ENCODE peak calls at places on chromosomes 7 and 10, in nine cellular contexts. M is tibial nerve; I is Panc1; U is CD8-positive, alpha-beta T cell; L is uterus; Z is OCI-LY7; J is cardiac muscle cell; S is IMR-90; E is stomach. T is an unnamed sample.

GRCh38 chr7:39554583-39555140 is 11.5 kb upstream of the YAE1 start:
- DNase-seq in U (no peak), J (no peak), I (no peak), Z (no peak), M (no peak), S (no peak), E (no peak), L (no peak), T (no peak)

GRCh38 chr7:135232720-135233119 is 918 bp upstream of the STRA8 start:
- DNase-seq in S (no peak), U (no peak), M (no peak), J (no peak), Z (peak), I (no peak), E (no peak), L (no peak), T (no peak)

GRCh38 chr10:117666131-117666530 is 123.6 kb downstream of the EMX2 start:
- DNase-seq in M (no peak), U (no peak), L (no peak), J (no peak), E (no peak), S (no peak), I (no peak), Z (no peak), T (no peak)

GRCh38 chr7:132480534-132480933 is 95.7 kb downstream of the PLXNA4 start:
- DNase-seq in E (no peak), J (no peak), L (peak), Z (no peak), I (no peak), M (peak), S (no peak), U (no peak), T (peak)

GRCh38 chr7:157415486-157415885 is 78.7 kb downstream of the DNAJB6 start:
- DNase-seq in M (no peak), Z (no peak), E (no peak), S (no peak), J (no peak), U (no peak), L (no peak), I (no peak), T (no peak)

GRCh38 chr10:91378061-91378460 is 32.1 kb upstream of the HECTD2 start:
- DNase-seq in I (no peak), U (peak), Z (no peak), J (no peak), S (peak), M (no peak), L (no peak), E (no peak), T (no peak)

GRCh38 chr7:1400351-1400750 is 58.9 kb downstream of the MICALL2 start:
- DNase-seq in J (no peak), L (no peak), S (no peak), U (no peak), M (no peak), E (no peak), Z (no peak), I (no peak), T (no peak)

GRCh38 chr7:7452652-7453051 is 83.0 kb downstream of the COL28A1 start:
- DNase-seq in Z (no peak), S (no peak), M (no peak), L (no peak), I (no peak), U (no peak), E (no peak), J (no peak), T (no peak)

GRCh38 chr7:128431754-128432153 is 22.0 kb upstream of the IMPDH1 start:
- DNase-seq in L (no peak), E (no peak), J (no peak), U (no peak), I (no peak), M (no peak), Z (no peak), S (no peak), T (no peak)

GRCh38 chr7:128431221-128431620 is 21.4 kb upstream of the IMPDH1 start:
- DNase-seq in L (no peak), Z (no peak), M (peak), I (no peak), J (no peak), S (no peak), E (peak), U (no peak), T (no peak)

GRCh38 chr7:128425851-128426250 is 16.1 kb upstream of the IMPDH1 start:
- DNase-seq in M (peak), I (peak), E (peak), S (peak), L (peak), U (peak), J (peak), Z (peak), T (no peak)

GRCh38 chr7:128427289-128427891 is 17.6 kb upstream of the IMPDH1 start:
- DNase-seq in S (peak), I (peak), J (peak), Z (peak), L (no peak), M (peak), E (peak), U (no peak), T (no peak)

DNA sequence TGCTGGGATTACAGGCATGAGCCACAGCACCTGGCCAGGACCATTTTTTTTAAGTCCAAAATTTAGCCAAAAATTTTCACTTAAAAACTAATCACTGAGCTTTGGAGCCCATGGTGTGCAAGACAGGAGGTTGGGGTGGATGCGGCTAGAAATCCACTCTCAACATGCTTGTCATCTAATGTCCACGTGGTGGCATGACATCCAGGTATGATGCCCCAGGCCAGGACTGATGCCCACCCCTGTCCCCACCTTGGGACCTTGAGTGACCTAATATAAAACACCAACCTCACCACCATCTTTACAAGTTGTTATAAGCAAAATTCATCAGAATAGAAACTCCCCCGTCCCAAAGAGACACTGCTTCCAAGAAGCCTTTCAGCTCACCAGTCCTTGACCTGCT is 20.4 kb upstream of the IMPDH1 start:
- DNase-seq in M (no peak), E (no peak), Z (no peak), L (no peak), J (no peak), S (no peak), I (no peak), U (no peak), T (no peak)
- TF ChIP-seq CTCF in M (no peak), E (no peak), Z (no peak), L (no peak), J (no peak), S (no peak), I (peak), U (no peak), T (no peak)

GRCh38 chr10:23396695-23397094 is 42.2 kb upstream of the OTUD1 start:
- DNase-seq in J (no peak), E (no peak), U (no peak), Z (no peak), S (no peak), I (no peak), L (no peak), M (no peak), T (no peak)
- H3K27ac ChIP-seq in J (no peak), E (no peak), U (no peak), Z (no peak), S (no peak), I (no peak), L (no peak), M (no peak), T (no peak)

GRCh38 chr10:132248455-132249231 is 59.1 kb downstream of the STK32C start:
- DNase-seq in L (no peak), I (no peak), U (peak), S (no peak), Z (peak), J (peak), M (no peak), E (peak), T (no peak)
- H3K4me3 ChIP-seq in L (no peak), I (peak), U (peak), S (peak), Z (peak), J (peak), M (peak), E (no peak), T (no peak)

DNA sequence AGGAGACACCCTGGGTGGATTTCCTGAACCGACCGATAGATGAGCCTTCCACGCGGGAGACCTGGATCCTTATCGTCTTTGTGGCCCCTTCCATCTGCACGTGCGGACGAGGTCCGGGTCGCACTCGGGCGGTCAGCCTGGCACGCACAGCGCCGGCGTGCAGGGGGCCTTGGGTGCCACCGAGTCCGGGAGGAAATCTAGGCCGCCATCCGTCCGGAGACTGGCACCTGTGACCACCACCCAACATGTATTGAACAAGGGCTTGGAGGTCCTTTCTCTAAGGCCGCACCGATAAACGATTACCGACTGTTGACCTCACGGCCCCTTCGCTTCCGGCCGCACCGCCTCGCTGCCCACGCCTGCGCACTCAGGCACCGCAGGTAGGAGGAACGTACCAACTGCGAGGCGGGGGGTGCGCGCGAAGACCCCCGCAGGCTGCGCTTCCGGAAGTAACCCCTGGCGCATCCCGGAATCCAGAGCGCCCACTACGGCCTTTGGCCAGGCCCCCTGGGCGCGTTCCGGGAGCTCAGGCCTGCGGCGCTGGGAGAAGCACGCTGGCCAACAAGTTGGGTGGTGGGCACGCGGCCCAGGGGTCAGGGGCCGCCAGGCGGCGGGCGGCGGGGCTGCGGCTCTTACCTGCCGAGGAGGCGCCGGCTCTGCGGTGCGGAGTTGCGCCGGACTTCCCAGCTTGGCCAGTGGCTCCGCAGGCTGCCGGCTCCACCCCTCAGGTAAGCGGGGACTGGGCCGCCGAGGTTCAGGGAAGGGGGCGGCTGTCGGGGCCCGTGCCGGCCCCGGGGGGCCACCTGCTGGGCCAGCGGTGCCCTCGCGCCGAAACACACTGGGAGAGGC is at the start of the genes ACTR3C and LRRC61:
- DNase-seq in J (peak), Z (no peak), E (peak), S (no peak), L (peak), M (no peak), U (peak), I (no peak), T (no peak)
- TF ChIP-seq CTCF in J (peak), Z (no peak), E (no peak), S (no peak), L (no peak), M (no peak), U (no peak), I (no peak), T (no peak)

GRCh38 chr7:97442-97841 is 94.9 kb upstream of the FAM20C start:
- DNase-seq in M (no peak), L (no peak), U (no peak), Z (no peak), E (peak), S (no peak), J (no peak), I (no peak), T (no peak)

GRCh38 chr7:95180-95862 is 97.0 kb upstream of the FAM20C start:
- DNase-seq in M (no peak), J (no peak), S (peak), E (no peak), Z (no peak), L (no peak), U (no peak), I (no peak), T (no peak)

GRCh38 chr7:96861-97260 is 95.5 kb upstream of the FAM20C start:
- DNase-seq in L (no peak), J (no peak), S (no peak), Z (no peak), M (no peak), I (no peak), U (no peak), E (no peak), T (no peak)

GRCh38 chr7:94251-94801 is 98.0 kb upstream of the FAM20C start:
- DNase-seq in E (no peak), Z (no peak), U (no peak), M (no peak), I (no peak), L (no peak), S (no peak), J (no peak), T (no peak)

DNA sequence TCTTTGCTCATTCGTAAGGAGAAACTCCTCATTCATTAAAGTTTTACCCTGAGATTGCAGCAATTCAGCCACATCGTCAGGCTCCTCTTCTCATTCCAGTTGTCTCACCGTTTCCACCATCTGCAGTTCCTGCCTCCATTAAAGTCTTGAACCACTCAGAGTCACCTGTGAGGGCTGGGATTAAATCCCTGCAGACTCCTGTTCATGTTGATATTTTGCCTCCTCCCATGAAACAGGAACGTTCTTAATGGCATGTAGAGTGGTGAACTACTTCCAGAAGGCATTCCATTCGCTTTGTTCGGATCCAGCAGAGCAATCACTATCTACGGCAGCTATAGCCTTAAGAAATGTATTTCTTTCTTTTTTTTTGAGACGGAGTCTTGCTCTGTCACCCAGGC is 96.5 kb upstream of the FAM20C start:
- DNase-seq in S (no peak), I (no peak), Z (no peak), U (no peak), L (no peak), E (no peak), M (no peak), J (no peak), T (no peak)
- H3K27ac ChIP-seq in S (no peak), I (no peak), Z (no peak), U (no peak), L (no peak), E (no peak), M (no peak), J (no peak), T (no peak)

GRCh38 chr10:132961-133898 is 2.0 kb upstream of the ZMYND11 start:
- DNase-seq in U (no peak), I (no peak), J (no peak), S (peak), E (no peak), L (no peak), Z (no peak), M (no peak), T (no peak)
- H3K4me3 ChIP-seq in U (no peak), I (peak), J (peak), S (peak), E (no peak), L (no peak), Z (no peak), M (no peak), T (peak)

GRCh38 chr7:19015066-19015465 is 102.4 kb downstream of the TWIST1 start:
- DNase-seq in I (no peak), Z (no peak), U (no peak), E (no peak), M (no peak), J (no peak), S (no peak), L (no peak), T (no peak)

GRCh38 chr7:19020711-19021110 is 96.7 kb downstream of the TWIST1 start:
- DNase-seq in M (no peak), J (no peak), E (no peak), U (no peak), Z (no peak), S (peak), L (no peak), I (no peak), T (no peak)

GRCh38 chr7:19020062-19020461 is 97.4 kb downstream of the TWIST1 start:
- DNase-seq in I (no peak), U (no peak), Z (no peak), J (no peak), E (no peak), M (no peak), S (no peak), L (no peak), T (no peak)

GRCh38 chr7:19016140-19016539 is 101.3 kb downstream of the TWIST1 start:
- DNase-seq in M (no peak), E (no peak), S (peak), U (no peak), Z (no peak), I (no peak), L (no peak), J (no peak), T (no peak)

GRCh38 chr7:19017374-19017773 is 100.1 kb downstream of the TWIST1 start:
- DNase-seq in U (no peak), E (no peak), L (no peak), J (no peak), S (no peak), I (no peak), M (no peak), Z (no peak), T (no peak)
- TF ChIP-seq CTCF in U (no peak), E (no peak), L (no peak), J (no peak), S (no peak), I (no peak), M (no peak), Z (no peak), T (no peak)

T was measured in dorsolateral prefrontal cortex.